ENCODE peak calls at places on chromosomes 3 and 15, in five cellular contexts. One of them, this sample, is unnamed.

GRCh38 chr3:194296448-194296831 is 54.7 kb downstream of the CPN2 start:
- DNase-seq in CD8-positive, alpha-beta T cell: no peak
- DNase-seq in endodermal cell: peak; percentile 80
- DNase-seq in uterus: no peak
- DNase-seq in lower lobe of right lung: no peak
- DNase-seq in this sample: no peak

GRCh38 chr15:38598749-38599148 is 34.1 kb upstream of the RASGRP1 start:
- DNase-seq in CD8-positive, alpha-beta T cell: no peak
- DNase-seq in endodermal cell: no peak
- DNase-seq in uterus: no peak
- DNase-seq in lower lobe of right lung: no peak
- DNase-seq in this sample: no peak

GRCh38 chr3:142734834-142735233 is 11.0 kb downstream of the TRPC1 start:
- DNase-seq in CD8-positive, alpha-beta T cell: no peak
- DNase-seq in endodermal cell: no peak
- DNase-seq in uterus: no peak
- DNase-seq in lower lobe of right lung: no peak
- DNase-seq in this sample: no peak

GRCh38 chr3:85627899-85628298 is 669.1 kb downstream of the CADM2 start:
- DNase-seq in CD8-positive, alpha-beta T cell: no peak
- DNase-seq in endodermal cell: no peak
- DNase-seq in uterus: no peak
- DNase-seq in lower lobe of right lung: no peak
- DNase-seq in this sample: no peak

GRCh38 chr3:143040264-143040879 is 39.0 kb downstream of the U2SURP start:
- DNase-seq in CD8-positive, alpha-beta T cell: no peak
- DNase-seq in endodermal cell: no peak
- DNase-seq in uterus: no peak
- DNase-seq in lower lobe of right lung: no peak
- DNase-seq in this sample: no peak

GRCh38 chr15:69056365-69056764 is 41.9 kb downstream of the NOX5 start:
- DNase-seq in CD8-positive, alpha-beta T cell: no peak
- DNase-seq in endodermal cell: peak; percentile 70
- DNase-seq in uterus: no peak
- DNase-seq in lower lobe of right lung: no peak
- DNase-seq in this sample: no peak

GRCh38 chr3:16132926-16133325 is 41.6 kb upstream of the GALNT15 start:
- DNase-seq in CD8-positive, alpha-beta T cell: no peak
- DNase-seq in endodermal cell: no peak
- DNase-seq in uterus: peak; percentile 38
- DNase-seq in lower lobe of right lung: no peak
- DNase-seq in this sample: no peak

GRCh38 chr3:52779411-52780297 is 2.3 kb downstream of the ITIH1 start:
- DNase-seq in CD8-positive, alpha-beta T cell: no peak
- DNase-seq in endodermal cell: no peak
- DNase-seq in uterus: no peak
- DNase-seq in lower lobe of right lung: peak; percentile 18
- DNase-seq in this sample: no peak

GRCh38 chr3:104126463-104126862 is 1240.2 kb upstream of the ALCAM start:
- DNase-seq in CD8-positive, alpha-beta T cell: no peak
- DNase-seq in endodermal cell: peak; percentile 46
- DNase-seq in uterus: no peak
- DNase-seq in lower lobe of right lung: no peak
- DNase-seq in this sample: no peak

GRCh38 chr3:64954995-64955636 is 267.3 kb upstream of the ADAMTS9 start:
- DNase-seq in CD8-positive, alpha-beta T cell: no peak
- DNase-seq in endodermal cell: no peak
- DNase-seq in uterus: peak; percentile 54
- DNase-seq in lower lobe of right lung: no peak
- DNase-seq in this sample: no peak

GRCh38 chr15:67148196-67148701 is 82.8 kb downstream of the SMAD3 start:
- DNase-seq in CD8-positive, alpha-beta T cell: no peak
- DNase-seq in endodermal cell: no peak
- DNase-seq in uterus: no peak
- DNase-seq in lower lobe of right lung: no peak
- DNase-seq in this sample: no peak

GRCh38 chr15:25169318-25169717 is 214.5 kb downstream of the SNRPN start:
- DNase-seq in CD8-positive, alpha-beta T cell: no peak
- DNase-seq in endodermal cell: peak; percentile 31
- DNase-seq in uterus: no peak
- DNase-seq in lower lobe of right lung: no peak
- DNase-seq in this sample: peak; percentile 7

GRCh38 chr3:114872588-114872987 is 274.5 kb downstream of the ZBTB20 start:
- DNase-seq in CD8-positive, alpha-beta T cell: no peak
- DNase-seq in endodermal cell: no peak
- DNase-seq in uterus: no peak
- DNase-seq in lower lobe of right lung: no peak
- DNase-seq in this sample: no peak

GRCh38 chr3:27720029-27720518 is 2.0 kb downstream of the EOMES start:
- DNase-seq in CD8-positive, alpha-beta T cell: no peak
- DNase-seq in endodermal cell: peak; percentile 65
- DNase-seq in uterus: no peak
- DNase-seq in lower lobe of right lung: no peak
- DNase-seq in this sample: no peak

GRCh38 chr3:27720899-27721716 is 1.0 kb downstream of the EOMES start:
- DNase-seq in CD8-positive, alpha-beta T cell: no peak
- DNase-seq in endodermal cell: peak; percentile 90
- DNase-seq in uterus: no peak
- DNase-seq in lower lobe of right lung: no peak
- DNase-seq in this sample: no peak

GRCh38 chr3:27723803-27724458 is 1.8 kb upstream of the EOMES start:
- DNase-seq in CD8-positive, alpha-beta T cell: no peak
- DNase-seq in endodermal cell: peak; percentile 72
- DNase-seq in uterus: no peak
- DNase-seq in lower lobe of right lung: no peak
- DNase-seq in this sample: no peak

GRCh38 chr3:27722957-27723802 is 1.1 kb upstream of the EOMES start:
- DNase-seq in CD8-positive, alpha-beta T cell: no peak
- DNase-seq in endodermal cell: peak; percentile 89
- DNase-seq in uterus: no peak
- DNase-seq in lower lobe of right lung: no peak
- DNase-seq in this sample: no peak

DNA sequence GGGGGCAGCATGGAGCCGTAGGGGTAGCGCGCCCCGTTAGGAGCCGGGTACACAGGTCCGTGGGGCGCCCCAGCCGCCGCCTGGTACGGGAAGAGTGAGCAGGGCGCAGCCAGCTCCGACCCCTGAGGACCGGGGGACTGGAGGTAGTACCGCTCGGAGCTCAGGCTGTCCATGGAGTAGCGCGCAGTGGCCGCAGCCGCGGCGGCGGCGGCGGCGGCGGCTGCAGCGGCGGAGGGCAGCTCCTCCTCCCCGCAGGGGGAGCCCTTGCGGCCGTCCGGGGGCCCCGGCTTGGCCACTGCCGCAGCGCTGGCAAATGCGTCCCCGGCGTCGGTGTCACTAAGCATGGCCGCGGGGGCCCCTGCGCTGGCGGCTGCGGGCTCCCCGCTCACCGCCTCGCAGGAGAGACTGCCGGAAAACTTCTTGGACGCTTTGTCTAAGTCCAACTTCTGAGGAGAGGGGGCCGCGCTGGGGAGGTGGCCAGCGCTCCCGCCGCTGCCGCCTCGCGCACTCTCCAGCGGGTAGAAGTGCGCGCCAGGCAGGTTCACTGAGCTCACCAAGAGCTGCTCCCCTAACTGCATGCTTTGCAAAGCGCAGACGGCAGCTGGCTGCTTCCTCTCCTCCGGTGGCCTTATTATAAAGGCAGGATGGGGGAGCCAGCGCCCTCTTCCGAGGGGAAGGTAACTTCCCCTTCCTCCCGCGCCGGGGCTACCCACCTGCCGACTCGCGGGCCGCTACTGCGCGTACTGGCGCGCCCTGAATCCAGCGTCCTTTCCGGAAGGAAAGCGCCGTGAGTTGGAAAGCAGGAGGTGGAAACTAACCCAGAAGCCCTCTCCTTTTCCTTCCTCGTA is at the start of gene EOMES:
- DNase-seq in CD8-positive, alpha-beta T cell: peak; percentile 73
- DNase-seq in endodermal cell: peak; percentile 89
- DNase-seq in uterus: no peak
- DNase-seq in lower lobe of right lung: peak; percentile 52
- DNase-seq in this sample: no peak
- TF ChIP-seq CTCF in CD8-positive, alpha-beta T cell: peak; percentile 38
- TF ChIP-seq CTCF in endodermal cell: peak; percentile 75
- TF ChIP-seq CTCF in uterus: no peak
- TF ChIP-seq CTCF in lower lobe of right lung: no peak
- TF ChIP-seq CTCF in this sample: peak; percentile 62

DNA sequence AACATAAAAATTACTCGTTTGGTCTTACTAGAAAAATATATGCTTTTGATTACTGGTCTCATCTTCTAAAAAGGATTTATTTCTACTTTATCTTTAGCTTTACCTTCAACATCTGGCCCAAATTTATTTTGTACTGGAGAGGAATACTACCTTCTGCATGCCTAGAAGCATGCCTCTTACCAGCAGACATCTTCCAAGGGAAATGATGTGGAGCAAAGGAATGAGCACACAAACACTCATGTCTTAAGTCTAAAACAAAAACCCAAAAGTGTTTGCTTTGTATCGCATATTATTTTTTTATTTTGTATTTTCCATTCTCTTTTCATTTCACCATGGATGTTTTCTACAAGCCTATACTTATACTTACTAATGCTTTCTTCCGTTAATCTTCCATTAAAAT is 304.6 kb upstream of the KCNMB2 start:
- DNase-seq in CD8-positive, alpha-beta T cell: no peak
- DNase-seq in endodermal cell: no peak
- DNase-seq in uterus: no peak
- DNase-seq in lower lobe of right lung: no peak
- DNase-seq in this sample: no peak
- TF ChIP-seq CTCF in CD8-positive, alpha-beta T cell: no peak
- TF ChIP-seq CTCF in endodermal cell: no peak
- TF ChIP-seq CTCF in uterus: no peak
- TF ChIP-seq CTCF in lower lobe of right lung: no peak
- TF ChIP-seq CTCF in this sample: no peak

GRCh38 chr3:133829310-133829707 is 23.7 kb downstream of the SRPRB start:
- DNase-seq in CD8-positive, alpha-beta T cell: no peak
- DNase-seq in endodermal cell: no peak
- DNase-seq in uterus: no peak
- DNase-seq in lower lobe of right lung: no peak
- DNase-seq in this sample: no peak

GRCh38 chr3:133831966-133832801 is 26.6 kb downstream of the SRPRB start:
- DNase-seq in CD8-positive, alpha-beta T cell: no peak
- DNase-seq in endodermal cell: peak; percentile 64
- DNase-seq in uterus: no peak
- DNase-seq in lower lobe of right lung: no peak
- DNase-seq in this sample: no peak

GRCh38 chr3:133828576-133829309 is 23.1 kb downstream of the SRPRB start:
- DNase-seq in CD8-positive, alpha-beta T cell: no peak
- DNase-seq in endodermal cell: peak; percentile 77
- DNase-seq in uterus: no peak
- DNase-seq in lower lobe of right lung: no peak
- DNase-seq in this sample: no peak

GRCh38 chr3:133827684-133828083 is 22.1 kb downstream of the SRPRB start:
- DNase-seq in CD8-positive, alpha-beta T cell: no peak
- DNase-seq in endodermal cell: no peak
- DNase-seq in uterus: no peak
- DNase-seq in lower lobe of right lung: no peak
- DNase-seq in this sample: no peak

DNA sequence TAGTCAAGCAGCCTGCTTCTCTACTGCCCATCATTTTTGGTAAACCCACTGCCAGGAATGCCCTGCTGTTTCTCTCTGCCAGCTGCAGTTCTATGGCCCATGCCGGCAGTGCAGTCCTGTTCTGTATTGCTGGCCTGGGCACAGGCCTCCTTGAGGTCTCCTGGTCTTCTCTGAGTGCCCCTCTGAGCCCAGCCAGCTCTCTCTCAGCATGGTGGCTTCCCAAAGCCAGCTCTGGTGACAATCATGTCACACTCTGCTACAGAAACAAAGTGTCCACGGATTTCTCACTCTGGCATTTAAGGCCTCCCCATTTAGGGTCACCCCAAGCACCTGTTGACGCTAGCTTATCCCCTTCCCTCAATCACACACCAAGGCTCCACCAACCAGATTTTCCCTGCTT is 24.5 kb downstream of the SRPRB start:
- DNase-seq in CD8-positive, alpha-beta T cell: no peak
- DNase-seq in endodermal cell: no peak
- DNase-seq in uterus: no peak
- DNase-seq in lower lobe of right lung: no peak
- DNase-seq in this sample: no peak
- TF ChIP-seq CTCF in CD8-positive, alpha-beta T cell: no peak
- TF ChIP-seq CTCF in endodermal cell: no peak
- TF ChIP-seq CTCF in uterus: no peak
- TF ChIP-seq CTCF in lower lobe of right lung: no peak
- TF ChIP-seq CTCF in this sample: no peak

GRCh38 chr3:14434541-14435151 is 32.2 kb downstream of the SLC6A6 start:
- DNase-seq in CD8-positive, alpha-beta T cell: no peak
- DNase-seq in endodermal cell: no peak
- DNase-seq in uterus: no peak
- DNase-seq in lower lobe of right lung: peak; percentile 82
- DNase-seq in this sample: no peak

GRCh38 chr3:14432996-14433572 is 30.7 kb downstream of the SLC6A6 start:
- DNase-seq in CD8-positive, alpha-beta T cell: no peak
- DNase-seq in endodermal cell: no peak
- DNase-seq in uterus: no peak
- DNase-seq in lower lobe of right lung: no peak
- DNase-seq in this sample: no peak

GRCh38 chr3:14434105-14434504 is 31.7 kb downstream of the SLC6A6 start:
- DNase-seq in CD8-positive, alpha-beta T cell: no peak
- DNase-seq in endodermal cell: no peak
- DNase-seq in uterus: no peak
- DNase-seq in lower lobe of right lung: peak; percentile 69
- DNase-seq in this sample: no peak

GRCh38 chr3:14436954-14437281 is 34.5 kb downstream of the SLC6A6 start:
- DNase-seq in CD8-positive, alpha-beta T cell: no peak
- DNase-seq in endodermal cell: no peak
- DNase-seq in uterus: no peak
- DNase-seq in lower lobe of right lung: no peak
- DNase-seq in this sample: no peak

DNA sequence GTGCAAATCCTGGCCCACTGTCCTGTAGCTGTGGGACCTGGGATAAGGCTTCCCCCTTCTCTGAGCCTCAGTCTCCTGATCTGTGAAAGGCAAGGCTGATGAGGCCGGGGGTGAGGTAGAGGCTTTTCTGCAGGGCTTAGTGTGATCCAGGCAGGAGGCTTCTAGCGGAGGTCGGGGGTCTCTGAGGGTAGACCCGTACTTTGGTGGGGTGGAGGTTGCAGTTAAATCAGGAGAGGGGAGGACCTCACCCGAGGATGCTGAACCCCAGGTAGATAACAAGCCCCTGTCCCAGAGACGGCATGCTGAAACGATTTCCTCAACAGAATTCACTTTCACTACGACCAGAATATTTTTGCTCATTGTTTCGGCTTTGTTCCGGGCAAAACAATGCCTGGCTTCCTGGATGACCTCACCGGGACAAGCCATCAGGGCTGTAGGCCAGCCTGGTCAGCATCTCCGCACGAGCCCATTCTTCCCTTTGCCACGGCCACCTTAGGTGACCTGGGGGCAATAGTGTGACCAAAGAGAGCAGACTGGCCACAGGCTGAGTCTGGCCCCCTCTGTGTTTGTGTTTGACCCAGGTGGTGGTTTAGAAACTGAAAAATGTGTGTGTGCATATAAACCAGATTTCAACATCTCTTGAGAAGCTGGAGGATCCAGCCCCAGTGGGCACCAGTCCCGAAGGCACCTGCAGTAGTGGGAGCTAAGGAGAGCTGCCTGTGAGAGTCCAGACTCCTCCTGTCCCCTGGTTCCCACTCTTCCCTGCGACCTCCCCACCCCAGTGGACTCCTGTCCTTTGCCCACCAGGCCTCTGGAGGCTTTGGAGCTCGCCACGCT is 33.0 kb downstream of the SLC6A6 start:
- DNase-seq in CD8-positive, alpha-beta T cell: no peak
- DNase-seq in endodermal cell: no peak
- DNase-seq in uterus: no peak
- DNase-seq in lower lobe of right lung: peak; percentile 74
- DNase-seq in this sample: no peak
- TF ChIP-seq CTCF in CD8-positive, alpha-beta T cell: no peak
- TF ChIP-seq CTCF in endodermal cell: no peak
- TF ChIP-seq CTCF in uterus: no peak
- TF ChIP-seq CTCF in lower lobe of right lung: no peak
- TF ChIP-seq CTCF in this sample: no peak

This sample was measured in progenitor cell of endocrine pancreas.